ENCODE peak calls at places on chromosome 21, in four cellular contexts. I is activated CD4-positive, alpha-beta T cell treated with anti-CD3 and anti-CD28 coated beads, Interleukin-2, amount 10 ng/mL, durations not matched to agents 7 days and 5 days; V is T-cell; B is NB4. U is an unnamed sample.

GRCh38 chr21:40318371-40318770 is 451.1 kb downstream of the PCP4 start:
- DNase-seq in I (no peak), V (no peak), B (no peak), U (no peak)

GRCh38 chr21:46368533-46369285 is 44.8 kb downstream of the PCNT start:
- DNase-seq in B (no peak), V (peak), I (peak), U (no peak)

GRCh38 chr21:25809013-25809412 is 74.2 kb downstream of the GABPA start:
- DNase-seq in V (no peak), B (no peak), I (no peak), U (peak)

GRCh38 chr21:28590026-28590425 is 402.7 kb downstream of the LTN1 start:
- DNase-seq in B (no peak), V (no peak), I (no peak), U (no peak)

GRCh38 chr21:45630876-45631275 is 12.6 kb upstream of the PCBP3 start:
- DNase-seq in I (no peak), V (no peak), B (no peak), U (no peak)

GRCh38 chr21:35508389-35508888 is 459.3 kb upstream of the RUNX1 start:
- DNase-seq in B (peak), I (peak), V (no peak), U (peak)

GRCh38 chr21:39263372-39263771 is 50.1 kb downstream of the BRWD1 start:
- DNase-seq in I (no peak), B (peak), V (no peak), U (peak)

GRCh38 chr21:27590271-27590670 is 623.4 kb upstream of the ADAMTS5 start:
- DNase-seq in V (no peak), B (peak), I (no peak), U (peak)

GRCh38 chr21:44794031-44794374 is 7.6 kb downstream of the UBE2G2 start:
- DNase-seq in B (no peak), I (no peak), V (no peak), U (no peak)

GRCh38 chr21:33402011-33402979 is 918 bp upstream of the IFNGR2 start:
- DNase-seq in V (no peak), B (peak), I (no peak), U (peak)

U was measured in fibroblast of mammary gland.